ENCODE peak calls at places on chromosomes 3 and 15, in five cellular contexts. S is astrocyte of the cerebellum, V is astrocyte of the spinal cord, Y is esophagus muscularis mucosa, U is lung. X is an unnamed sample.

GRCh38 chr3:16319307-16319706 is 54.3 kb downstream of the OXNAD1 start:
- DNase-seq in S (no peak), V (no peak), Y (no peak), U (no peak), X (no peak)

GRCh38 chr3:168071535-168071934 is 24.2 kb downstream of the GOLIM4 start:
- DNase-seq in S (peak), V (peak), Y (no peak), U (no peak), X (peak)

GRCh38 chr3:172098698-172099494 is 59.5 kb downstream of the FNDC3B start:
- DNase-seq in S (no peak), V (no peak), Y (no peak), U (no peak), X (no peak)

GRCh38 chr15:26294062-26294689 is 431.0 kb upstream of the ATP10A start:
- DNase-seq in S (no peak), V (no peak), Y (no peak), U (no peak), X (no peak)

GRCh38 chr3:114554716-114555115 is 260.9 kb downstream of the TIGIT start:
- DNase-seq in S (no peak), V (no peak), Y (no peak), U (no peak), X (peak)

GRCh38 chr3:53159415-53160135 is 1.4 kb upstream of the PRKCD start:
- DNase-seq in S (no peak), V (no peak), Y (no peak), U (no peak), X (no peak)

GRCh38 chr3:47337656-47338055 is 43.2 kb upstream of the PTPN23 start:
- DNase-seq in S (no peak), V (no peak), Y (no peak), U (no peak), X (no peak)

GRCh38 chr3:34155108-34155507 is 356.7 kb downstream of the PDCD6IP start:
- DNase-seq in S (no peak), V (no peak), Y (no peak), U (no peak), X (no peak)

GRCh38 chr3:40681658-40682055 is 156.9 kb downstream of the ZNF621 start:
- DNase-seq in S (no peak), V (no peak), Y (no peak), U (no peak), X (no peak)

GRCh38 chr3:120908030-120908802 is at the start of gene STXBP5L:
- DNase-seq in S (peak), V (peak), Y (no peak), U (peak), X (no peak)

GRCh38 chr15:23877502-23878412 is 190.7 kb upstream of the NDN start:
- DNase-seq in S (no peak), V (no peak), Y (no peak), U (peak), X (no peak)

GRCh38 chr3:11600501-11601282 is 43.0 kb downstream of the VGLL4 start:
- DNase-seq in S (peak), V (peak), Y (no peak), U (peak), X (peak)

GRCh38 chr3:40086890-40087884 is 222.3 kb upstream of the EIF1B start:
- DNase-seq in S (no peak), V (no peak), Y (peak), U (peak), X (no peak)

GRCh38 chr3:4997946-4998345 is 18.7 kb downstream of the BHLHE40 start:
- DNase-seq in S (no peak), V (no peak), Y (no peak), U (no peak), X (no peak)

GRCh38 chr3:10285307-10285706 is 7.4 kb downstream of the GHRL start:
- DNase-seq in S (no peak), V (no peak), Y (no peak), U (no peak), X (no peak)

GRCh38 chr3:122777077-122777476 is 16.6 kb downstream of the HSPBAP1 start:
- DNase-seq in S (no peak), V (no peak), Y (no peak), U (no peak), X (no peak)

GRCh38 chr3:195802261-195802701 is 9.4 kb downstream of the MUC4 start:
- DNase-seq in S (no peak), V (no peak), Y (no peak), U (no peak), X (no peak)

GRCh38 chr3:173411288-173412064 is 13.9 kb downstream of the NLGN1 start:
- DNase-seq in S (peak), V (peak), Y (no peak), U (peak), X (no peak)
- TF ChIP-seq CTCF in S (peak), V (peak), Y (peak), U (no peak), X (peak)

DNA sequence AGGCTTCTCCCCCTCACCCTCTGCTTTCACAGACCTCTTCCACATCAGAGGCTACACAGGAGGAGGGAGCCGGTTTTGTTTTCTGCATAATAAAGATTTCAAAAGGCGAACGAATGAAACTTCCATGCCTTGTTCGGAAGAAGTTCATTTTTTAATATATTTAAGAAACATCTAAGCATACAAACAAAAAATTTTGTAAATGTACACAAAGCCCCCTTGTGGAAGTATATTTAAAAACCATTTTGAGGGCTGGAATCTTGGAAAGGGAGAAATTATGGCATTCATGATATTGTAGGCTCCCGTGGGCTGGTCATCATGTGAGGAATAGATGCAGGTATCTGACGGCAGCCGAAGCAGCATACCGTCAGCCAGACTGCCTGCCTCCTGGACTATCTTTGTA is 90.4 kb downstream of the MECOM start:
- DNase-seq in S (no peak), V (no peak), Y (no peak), U (no peak), X (no peak)
- H3K4me3 ChIP-seq in S (no peak), V (no peak), Y (no peak), U (no peak), X (no peak)

GRCh38 chr3:182704926-182705325 is 88.4 kb upstream of the ATP11B start:
- DNase-seq in S (no peak), V (no peak), Y (no peak), U (no peak), X (no peak)
- TF ChIP-seq CTCF in S (no peak), V (no peak), Y (no peak), U (no peak), X (no peak)

GRCh38 chr3:197394464-197395321 is 96.3 kb upstream of the DLG1 start:
- DNase-seq in S (peak), V (peak), Y (no peak), U (no peak), X (peak)
- H3K4me3 ChIP-seq in S (no peak), V (no peak), Y (no peak), U (no peak), X (no peak)

X was measured in AG04449.